ENCODE peak calls at places on chromosomes 6 and 20, in nine cellular contexts. P is HepG2, D is lung, G is tibial nerve, V is fibroblast of lung, J is GM12878, M is psoas muscle, Q is pancreas, Z is uterus. K is an unnamed sample.

GRCh38 chr20:43711098-43711654 is 15.6 kb downstream of the GTSF1L start:
- DNase-seq in G (no peak), V (no peak), M (no peak), Z (no peak), Q (no peak), D (no peak), J (no peak), P (no peak), K (peak; percentile 57)

GRCh38 chr6:4281341-4282293 is 146.2 kb upstream of the ECI2 start:
- DNase-seq in M (peak; percentile 52), V (peak; percentile 28), D (peak; percentile 55), G (no peak), Q (peak; percentile 78), P (no peak), J (peak; percentile 53), Z (peak; percentile 37), K (peak; percentile 78)

GRCh38 chr20:53331151-53331973 is 262.3 kb downstream of the ZNF217 start:
- DNase-seq in P (peak; percentile 41), D (no peak), Q (no peak), G (peak; percentile 10), M (peak; percentile 17), V (peak; percentile 12), J (no peak), Z (no peak), K (no peak)

GRCh38 chr20:51062065-51062464 is 39.2 kb upstream of the KCNG1 start:
- DNase-seq in J (no peak), Q (no peak), G (no peak), V (no peak), D (no peak), Z (no peak), M (no peak), P (no peak), K (no peak)

GRCh38 chr20:18743665-18744440 is 69.7 kb upstream of the SCP2D1 start:
- DNase-seq in V (no peak), J (no peak), P (no peak), M (no peak), D (no peak), Q (no peak), G (no peak), Z (peak; percentile 70), K (no peak)

GRCh38 chr20:51237278-51237677 is 214.4 kb upstream of the KCNG1 start:
- DNase-seq in M (peak; percentile 42), P (no peak), G (no peak), Z (no peak), V (no peak), Q (no peak), J (no peak), D (no peak), K (no peak)

GRCh38 chr6:149190228-149190831 is 127.2 kb upstream of the TAB2 start:
- DNase-seq in P (peak; percentile 48), D (peak; percentile 44), M (peak; percentile 16), Z (no peak), V (peak; percentile 9), G (no peak), Q (no peak), J (no peak), K (no peak)

GRCh38 chr6:108002365-108003221 is 44.6 kb upstream of the SEC63 start:
- DNase-seq in M (no peak), G (peak; percentile 24), V (no peak), D (no peak), P (peak; percentile 98), J (no peak), Q (no peak), Z (no peak), K (no peak)

GRCh38 chr6:141467881-141468280 is 664.8 kb upstream of the GJE1 start:
- DNase-seq in Q (no peak), P (no peak), M (no peak), V (no peak), D (no peak), Z (no peak), G (no peak), J (no peak), K (no peak)

GRCh38 chr20:19817017-19817416 is 59.0 kb downstream of the RIN2 start:
- DNase-seq in Q (no peak), V (peak; percentile 54), P (peak; percentile 57), D (no peak), J (no peak), M (no peak), G (no peak), Z (peak; percentile 61), K (no peak)

GRCh38 chr20:41038878-41039404 is 10.3 kb downstream of the TOP1 start:
- DNase-seq in J (no peak), D (no peak), G (no peak), V (no peak), Z (no peak), M (no peak), Q (no peak), P (peak; percentile 99), K (no peak)

DNA sequence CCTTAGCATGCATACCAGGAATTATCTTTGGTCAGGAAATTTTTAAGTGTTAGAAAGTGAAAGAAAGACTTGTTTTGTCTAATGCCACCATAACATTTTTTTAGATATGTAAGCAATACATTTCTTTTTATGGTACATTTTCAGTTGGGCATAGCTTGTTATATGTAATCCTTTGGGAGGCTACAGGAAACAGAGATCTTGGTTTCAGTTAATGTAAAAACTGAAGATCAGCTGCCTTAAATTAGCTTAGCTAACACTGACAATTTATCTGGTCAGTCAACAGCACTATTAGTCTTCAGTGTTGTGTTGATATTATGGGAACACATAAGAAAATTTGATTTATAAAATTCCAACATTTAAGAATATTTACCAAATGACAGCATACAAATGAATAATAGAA is 78.6 kb upstream of the SMIM8 start:
- DNase-seq in Z (no peak), M (no peak), J (no peak), V (no peak), Q (no peak), D (no peak), P (no peak), G (no peak), K (no peak)
- H3K36me3 ChIP-seq in Z (no peaks in the 10 kb centered on the region), M (peaks cover 64% of the 10 kb centered on the region), J (peaks cover 8% of the 10 kb centered on the region), V (no peaks in the 10 kb centered on the region), Q (no peaks in the 10 kb centered on the region), D (peaks cover 12% of the 10 kb centered on the region), P (peaks cover 9% of the 10 kb centered on the region), G (no peaks in the 10 kb centered on the region), K (peaks cover 8% of the 10 kb centered on the region)

GRCh38 chr6:122118945-122119506 is 280.4 kb upstream of the HSF2 start:
- DNase-seq in M (no peak), Z (no peak), D (no peak), V (no peak), G (no peak), P (no peak), Q (no peak), J (no peak), K (no peak)

GRCh38 chr6:122124908-122125307 is 274.5 kb upstream of the HSF2 start:
- DNase-seq in V (no peak), Q (no peak), J (no peak), P (no peak), M (no peak), G (no peak), D (no peak), Z (no peak), K (no peak)

GRCh38 chr6:122126894-122127293 is 272.6 kb upstream of the HSF2 start:
- DNase-seq in J (no peak), M (no peak), Q (no peak), G (no peak), Z (no peak), P (no peak), V (no peak), D (no peak), K (no peak)

GRCh38 chr6:122122202-122122601 is 277.2 kb upstream of the HSF2 start:
- DNase-seq in P (no peak), M (no peak), D (no peak), V (no peak), Q (no peak), Z (no peak), G (no peak), J (no peak), K (no peak)

GRCh38 chr6:122122686-122123085 is 276.8 kb upstream of the HSF2 start:
- DNase-seq in G (no peak), V (no peak), M (no peak), P (no peak), Z (no peak), D (no peak), Q (no peak), J (no peak), K (no peak)
- TF ChIP-seq CTCF in G (no peak), V (no peak), M (no peak), P (no peak), Z (no peak), D (no peak), Q (no peak), J (no peak), K (no peak)

GRCh38 chr6:31466466-31466865 is 31.5 kb upstream of the MICB start:
- DNase-seq in V (no peak), P (no peak), G (no peak), D (no peak), J (no peak), M (no peak), Q (no peak), Z (no peak), K (no peak)

GRCh38 chr6:31465718-31466117 is 32.2 kb upstream of the MICB start:
- DNase-seq in Z (no peak), Q (no peak), P (no peak), V (no peak), G (no peak), J (no peak), M (no peak), D (no peak), K (no peak)

GRCh38 chr6:31464252-31465184 is 33.4 kb upstream of the MICB start:
- DNase-seq in M (no peak), G (no peak), D (no peak), J (no peak), P (no peak), Q (no peak), V (no peak), Z (no peak), K (no peak)

GRCh38 chr6:31462964-31463940 is 34.7 kb upstream of the MICB start:
- DNase-seq in D (peak; percentile 91), P (peak; percentile 92), J (peak; percentile 96), G (peak; percentile 92), M (peak; percentile 70), Q (peak; percentile 86), V (peak; percentile 65), Z (peak; percentile 94), K (peak; percentile 86)

DNA sequence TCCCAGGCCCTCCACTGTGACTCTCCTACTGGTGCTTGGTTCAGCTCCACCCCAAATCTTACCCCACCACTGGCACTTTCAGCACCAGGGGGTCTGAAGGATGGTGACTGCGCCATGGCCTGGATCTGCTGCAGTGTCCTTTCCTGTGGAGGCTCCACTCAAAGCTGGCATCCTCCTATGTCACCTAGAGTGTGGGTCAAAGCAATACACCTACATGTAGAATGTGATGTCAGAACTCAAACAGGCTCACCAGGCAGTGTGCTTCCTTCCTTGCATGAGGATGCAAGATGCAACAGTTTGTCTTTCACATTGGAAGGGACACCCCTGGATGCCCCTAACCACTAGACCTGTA is 32.8 kb upstream of the MICB start:
- DNase-seq in M (no peak), J (no peak), P (no peak), V (no peak), Q (no peak), G (no peak), D (no peak), Z (no peak), K (no peak)
- H3K4me3 ChIP-seq in M (peak overlapping the region; percentile 63), J (peak overlapping the region; percentile 98), P (no peak overlapping the region), V (no peak overlapping the region), Q (no peak overlapping the region), G (no peak overlapping the region), D (peak overlapping the region; percentile 11), Z (no peak overlapping the region), K (peak overlapping the region; percentile 97)

DNA sequence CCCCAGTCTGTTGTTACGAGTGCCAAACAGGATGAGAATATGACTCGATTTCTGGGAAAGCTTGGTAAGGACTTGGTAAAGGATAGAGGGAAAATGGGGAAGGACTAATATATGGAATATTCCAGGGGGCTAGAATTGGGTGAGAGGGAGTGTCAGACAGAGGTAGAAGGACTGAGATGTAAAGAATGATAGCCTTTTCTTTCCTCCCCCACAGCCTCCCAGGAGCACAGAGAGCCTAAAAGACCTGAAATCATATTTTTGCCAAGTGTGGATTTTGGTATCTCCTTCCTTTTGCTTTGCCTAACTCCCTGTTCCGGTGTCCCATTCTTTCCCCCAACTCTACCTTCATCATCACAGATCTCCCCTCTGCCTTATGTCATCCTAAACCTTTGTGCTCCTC is 3.1 kb downstream of the MSH5 start:
- DNase-seq in M (no peak), J (no peak), Z (no peak), D (no peak), G (no peak), P (no peak), Q (no peak), V (no peak), K (no peak)
- H3K36me3 ChIP-seq in M (no peaks in the 10 kb centered on the region), J (peaks cover 1% of the 10 kb centered on the region), Z (no peaks in the 10 kb centered on the region), D (no peaks in the 10 kb centered on the region), G (no peaks in the 10 kb centered on the region), P (no peaks in the 10 kb centered on the region), Q (no peaks in the 10 kb centered on the region), V (peaks cover 4% of the 10 kb centered on the region), K (peaks cover 10% of the 10 kb centered on the region)